ENCODE peak calls at places on chromosomes 12 and 14, in nine cellular contexts. I, Q, O, W, K, N, R, G and A are unnamed samples.

GRCh38 chr12:32440120-32440865 is 40.9 kb downstream of the FGD4 start:
- DNase-seq in I (no peak), Q (no peak), O (no peak), W (no peak), K (no peak), N (no peak), R (no peak), G (no peak), A (no peak)

GRCh38 chr12:120214626-120215356 is 13.9 kb upstream of the RPLP0 start:
- DNase-seq in I (no peak), Q (no peak), O (no peak), W (no peak), K (no peak), N (no peak), R (no peak), G (no peak), A (no peak)

GRCh38 chr14:105165761-105166485 is 2.7 kb downstream of the JAG2 start:
- DNase-seq in I (no peak), Q (no peak), O (no peak), W (no peak), K (no peak), N (no peak), R (no peak), G (no peak), A (no peak)

GRCh38 chr12:50075808-50076170 is 9.4 kb upstream of the SMARCD1 start:
- DNase-seq in I (no peak), Q (no peak), O (no peak), W (no peak), K (no peak), N (no peak), R (no peak), G (no peak), A (no peak)

GRCh38 chr14:32648434-32648833 is 290.2 kb upstream of the NPAS3 start:
- DNase-seq in I (peak), Q (no peak), O (no peak), W (no peak), K (peak), N (no peak), R (no peak), G (peak), A (no peak)

GRCh38 chr12:52427083-52427482 is 7.1 kb downstream of the KRT75 start:
- DNase-seq in I (no peak), Q (no peak), O (no peak), W (no peak), K (no peak), N (no peak), R (no peak), G (no peak), A (no peak)

GRCh38 chr14:33938131-33938949 is 12.5 kb downstream of the EGLN3 start:
- DNase-seq in I (no peak), Q (no peak), O (peak), W (peak), K (no peak), N (peak), R (no peak), G (no peak), A (peak)

GRCh38 chr12:32896438-32897275 is at the start of gene PKP2:
- DNase-seq in I (no peak), Q (peak), O (peak), W (peak), K (no peak), N (no peak), R (no peak), G (peak), A (peak)

GRCh38 chr14:63406341-63406740 is 87.6 kb upstream of the GPHB5 start:
- DNase-seq in I (no peak), Q (no peak), O (no peak), W (no peak), K (no peak), N (no peak), R (no peak), G (no peak), A (no peak)

GRCh38 chr12:93317227-93317626 is 60.5 kb upstream of the NUDT4 start:
- DNase-seq in I (no peak), Q (no peak), O (no peak), W (no peak), K (no peak), N (no peak), R (no peak), G (no peak), A (peak)

GRCh38 chr12:44334347-44334746 is 498.5 kb downstream of the TMEM117 start:
- DNase-seq in I (no peak), Q (no peak), O (no peak), W (no peak), K (no peak), N (no peak), R (no peak), G (no peak), A (no peak)

GRCh38 chr14:28102814-28103213 is 663.8 kb upstream of the FOXG1 start:
- DNase-seq in I (no peak), Q (no peak), O (no peak), W (no peak), K (peak), N (peak), R (no peak), G (peak), A (no peak)

GRCh38 chr14:75452900-75453816 is 25.3 kb downstream of the JDP2 start:
- DNase-seq in I (peak), Q (no peak), O (peak), W (no peak), K (peak), N (no peak), R (no peak), G (peak), A (no peak)

GRCh38 chr12:2395352-2395977 is 342.7 kb downstream of the CACNA1C start:
- DNase-seq in I (no peak), Q (peak), O (peak), W (no peak), K (peak), N (peak), R (peak), G (peak), A (peak)

GRCh38 chr12:2574536-2574935 is 220.2 kb upstream of the FKBP4 start:
- DNase-seq in I (no peak), Q (no peak), O (no peak), W (no peak), K (no peak), N (no peak), R (no peak), G (no peak), A (no peak)

GRCh38 chr12:13094349-13094748 is 9.1 kb downstream of the GSG1 start:
- DNase-seq in I (no peak), Q (no peak), O (no peak), W (no peak), K (no peak), N (no peak), R (no peak), G (peak), A (no peak)

GRCh38 chr12:132447731-132448452 is 42.1 kb upstream of the FBRSL1 start:
- DNase-seq in I (no peak), Q (no peak), O (no peak), W (no peak), K (no peak), N (no peak), R (no peak), G (no peak), A (no peak)

GRCh38 chr12:73460212-73460611 is 1077.4 kb upstream of the ATXN7L3B start:
- DNase-seq in I (no peak), Q (no peak), O (no peak), W (no peak), K (no peak), N (no peak), R (no peak), G (no peak), A (no peak)

GRCh38 chr12:130051900-130052299 is 110.4 kb upstream of the FZD10 start:
- DNase-seq in I (no peak), Q (no peak), O (no peak), W (no peak), K (no peak), N (no peak), R (no peak), G (no peak), A (no peak)

GRCh38 chr14:58876613-58877012 is 238.9 kb downstream of the DACT1 start:
- DNase-seq in I (no peak), Q (no peak), O (no peak), W (no peak), K (peak), N (no peak), R (no peak), G (no peak), A (no peak)

GRCh38 chr12:108618079-108618952 is 15.4 kb downstream of the SELPLG start:
- DNase-seq in I (peak), Q (peak), O (peak), W (peak), K (peak), N (peak), R (peak), G (peak), A (peak)

GRCh38 chr12:88805692-88806091 is 225.4 kb upstream of the KITLG start:
- DNase-seq in I (no peak), Q (no peak), O (no peak), W (no peak), K (no peak), N (no peak), R (no peak), G (no peak), A (no peak)

GRCh38 chr12:31117203-31118011 is 43.7 kb downstream of the DDX11 start:
- DNase-seq in I (no peak), Q (peak), O (peak), W (no peak), K (peak), N (no peak), R (peak), G (peak), A (peak)

GRCh38 chr14:65229431-65230286 is 127.3 kb upstream of the MAX start:
- DNase-seq in I (no peak), Q (peak), O (peak), W (peak), K (no peak), N (peak), R (peak), G (peak), A (peak)

GRCh38 chr14:38481939-38482678 is 226.2 kb upstream of the CLEC14A start:
- DNase-seq in I (no peak), Q (no peak), O (no peak), W (no peak), K (no peak), N (peak), R (no peak), G (peak), A (no peak)

GRCh38 chr14:44961151-44961729 is 507 bp downstream of the KLHL28 start:
- DNase-seq in I (no peak), Q (no peak), O (peak), W (no peak), K (peak), N (peak), R (peak), G (peak), A (peak)

GRCh38 chr14:71588028-71588427 is 344.2 kb upstream of the RGS6 start:
- DNase-seq in I (peak), Q (no peak), O (no peak), W (no peak), K (no peak), N (no peak), R (no peak), G (peak), A (no peak)

GRCh38 chr12:63151898-63152700 is 1.1 kb upstream of the AVPR1A start:
- DNase-seq in I (no peak), Q (peak), O (peak), W (peak), K (peak), N (peak), R (peak), G (peak), A (peak)

GRCh38 chr14:69325086-69325485 is 65.1 kb downstream of the GALNT16 start:
- DNase-seq in I (no peak), Q (no peak), O (no peak), W (no peak), K (no peak), N (no peak), R (no peak), G (no peak), A (no peak)

GRCh38 chr14:34344318-34344717 is 117.7 kb downstream of the SPTSSA start:
- DNase-seq in I (no peak), Q (no peak), O (no peak), W (no peak), K (no peak), N (no peak), R (no peak), G (no peak), A (no peak)

GRCh38 chr14:68952544-68953535 is 26.3 kb downstream of the ACTN1 start:
- DNase-seq in I (no peak), Q (no peak), O (no peak), W (no peak), K (peak), N (no peak), R (no peak), G (peak), A (peak)

GRCh38 chr14:80901260-80901659 is 40.3 kb downstream of the CEP128 start:
- DNase-seq in I (no peak), Q (no peak), O (no peak), W (no peak), K (no peak), N (no peak), R (no peak), G (no peak), A (no peak)

GRCh38 chr12:69062838-69063237 is 129.9 kb upstream of the CPM start:
- DNase-seq in I (no peak), Q (no peak), O (no peak), W (no peak), K (no peak), N (no peak), R (no peak), G (no peak), A (no peak)

GRCh38 chr12:20368653-20369163 is 371 bp downstream of the PDE3A start:
- DNase-seq in I (no peak), Q (no peak), O (peak), W (peak), K (peak), N (no peak), R (no peak), G (peak), A (no peak)

GRCh38 chr12:28159688-28160087 is 30.6 kb upstream of the CCDC91 start:
- DNase-seq in I (no peak), Q (no peak), O (no peak), W (no peak), K (no peak), N (no peak), R (no peak), G (no peak), A (no peak)

GRCh38 chr14:62289471-62289870 is 527.3 kb downstream of the SNAPC1 start:
- DNase-seq in I (peak), Q (no peak), O (no peak), W (no peak), K (no peak), N (no peak), R (no peak), G (peak), A (no peak)

GRCh38 chr14:90850487-90850886 is 34.3 kb upstream of the TTC7B start:
- DNase-seq in I (no peak), Q (no peak), O (peak), W (no peak), K (no peak), N (no peak), R (no peak), G (peak), A (no peak)